ENCODE peak calls at places on chromosomes 2 and 18, in ten cellular contexts. K is neuronal stem cell; G is right cardiac atrium; X is CD8-positive, alpha-beta T cell; D is right lobe of liver; S is fibroblast of lung; Z is CD4-positive, alpha-beta T cell; I is aorta; U is ovary; V is heart right ventricle. R is an unnamed sample.

GRCh38 chr2:133836691-133837090 is 268.4 kb upstream of the NCKAP5 start:
- DNase-seq in Z (no peak), S (peak; percentile 58), X (no peak), K (no peak), V (no peak), D (no peak), G (no peak), U (no peak), I (no peak), R (no peak)

GRCh38 chr2:216349366-216349765 is 22.9 kb downstream of the MARCHF4 start:
- DNase-seq in G (no peak), Z (no peak), S (no peak), X (no peak), U (no peak), I (no peak), K (no peak), V (no peak), D (no peak), R (no peak)

GRCh38 chr2:177495945-177496344 is 103.4 kb downstream of the AGPS start:
- DNase-seq in S (no peak), U (no peak), Z (no peak), X (no peak), V (no peak), K (no peak), I (no peak), D (no peak), G (no peak), R (no peak)

GRCh38 chr2:128291844-128292598 is 26.6 kb downstream of the HS6ST1 start:
- DNase-seq in X (no peak), S (no peak), U (peak; percentile 20), V (no peak), I (peak; percentile 71), G (peak; percentile 43), K (no peak), D (peak; percentile 49), Z (no peak), R (no peak)

GRCh38 chr2:174596994-174597346 is 634 bp downstream of the WIPF1 start:
- DNase-seq in D (no peak), V (no peak), G (no peak), K (no peak), U (no peak), Z (no peak), S (no peak), X (no peak), I (no peak), R (no peak)

GRCh38 chr18:76882186-76882585 is 59.8 kb downstream of the ZNF236 start:
- DNase-seq in K (no peak), Z (no peak), V (no peak), S (no peak), U (no peak), I (no peak), X (no peak), G (no peak), D (no peak), R (no peak)

GRCh38 chr2:59333007-59333406 is 1091.9 kb upstream of the FANCL start:
- DNase-seq in X (no peak), S (no peak), Z (no peak), G (no peak), I (no peak), U (no peak), K (no peak), D (no peak), V (no peak), R (no peak)

GRCh38 chr2:199558156-199558555 is 100.4 kb upstream of the SATB2 start:
- DNase-seq in V (no peak), Z (no peak), X (no peak), D (no peak), G (no peak), S (no peak), U (no peak), I (no peak), K (no peak), R (no peak)

GRCh38 chr18:67669993-67670671 is 153.6 kb upstream of the DSEL start:
- DNase-seq in X (no peak), Z (no peak), S (peak; percentile 84), I (no peak), K (no peak), V (no peak), D (no peak), G (no peak), U (no peak), R (no peak)

GRCh38 chr18:23662309-23663263 is at the start of gene ANKRD29:
- DNase-seq in G (peak; percentile 89), D (no peak), U (peak; percentile 74), S (peak; percentile 50), I (peak; percentile 83), X (peak; percentile 41), K (peak; percentile 36), Z (peak; percentile 57), V (peak; percentile 62), R (no peak)

GRCh38 chr18:58264846-58265245 is 220.8 kb downstream of the NEDD4L start:
- DNase-seq in D (no peak), Z (no peak), V (no peak), I (no peak), U (no peak), X (no peak), S (no peak), G (no peak), K (no peak), R (no peak)

GRCh38 chr2:240512666-240513535 is 44.9 kb downstream of the ANKMY1 start:
- DNase-seq in K (no peak), X (no peak), I (peak; percentile 69), S (no peak), D (no peak), G (no peak), U (no peak), V (no peak), Z (no peak), R (no peak)

DNA sequence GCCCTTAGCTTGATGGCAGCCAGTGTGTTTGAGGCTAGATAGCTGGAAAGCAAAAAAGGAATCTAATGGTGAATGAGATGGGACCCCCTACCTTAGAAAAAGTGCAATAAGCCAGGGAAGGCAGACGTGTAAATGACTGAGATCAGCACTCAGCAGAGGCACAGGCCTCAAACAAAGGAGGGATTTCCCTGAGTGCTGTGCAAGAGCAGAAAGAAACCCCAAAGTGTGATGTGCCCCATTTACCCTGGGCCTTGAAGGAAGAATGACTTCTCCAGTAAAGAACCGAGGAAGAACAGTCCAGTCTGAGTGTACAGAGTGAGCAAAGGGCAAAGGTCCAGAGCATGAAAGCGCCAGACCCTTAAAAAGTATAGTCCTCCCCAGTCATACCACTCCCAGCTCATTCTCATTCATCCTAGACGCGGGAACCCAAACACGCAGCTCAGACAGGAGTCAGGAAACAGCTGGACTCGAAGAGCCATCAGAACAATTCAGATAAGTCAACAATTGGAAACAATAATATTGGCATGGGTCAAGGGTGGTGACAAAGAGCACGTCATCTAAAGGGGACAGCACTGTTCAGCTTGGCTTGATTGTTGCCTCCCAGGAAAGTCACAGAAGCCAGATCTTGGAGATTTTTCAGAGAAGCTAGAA is 121.7 kb downstream of the INO80D start:
- DNase-seq in K (no peak), G (no peak), X (no peak), D (no peak), U (no peak), Z (no peak), I (no peak), V (no peak), S (no peak), R (no peak)
- H3K27ac ChIP-seq in K (no peak overlapping the region), G (no peak overlapping the region), X (no peak overlapping the region), D (no peak overlapping the region), U (no peak overlapping the region), Z (no peak overlapping the region), I (no peak overlapping the region), V (no peak overlapping the region), S (no peak overlapping the region), R (no peak overlapping the region)

GRCh38 chr2:180359522-180360282 is 352.6 kb upstream of the CWC22 start:
- DNase-seq in Z (no peak), D (no peak), U (no peak), S (no peak), K (no peak), G (no peak), I (no peak), X (no peak), V (no peak), R (peak; percentile 78)
- H3K27ac ChIP-seq in Z (no peak overlapping the region), D (no peak overlapping the region), U (no peak overlapping the region), S (no peak overlapping the region), K (no peak overlapping the region), G (no peak overlapping the region), I (no peak overlapping the region), X (no peak overlapping the region), V (no peak overlapping the region), R (no peak overlapping the region)

GRCh38 chr2:160165996-160166395 is 34.1 kb downstream of the ITGB6 start:
- DNase-seq in G (no peak), I (no peak), Z (no peak), K (no peak), V (no peak), S (no peak), X (no peak), D (no peak), U (no peak), R (no peak)

GRCh38 chr2:160168878-160169277 is 31.2 kb downstream of the ITGB6 start:
- DNase-seq in U (no peak), V (no peak), Z (no peak), G (no peak), I (no peak), K (no peak), S (no peak), X (no peak), D (no peak), R (no peak)

GRCh38 chr2:160165095-160165494 is 35.0 kb downstream of the ITGB6 start:
- DNase-seq in Z (no peak), S (no peak), X (no peak), I (no peak), G (no peak), U (no peak), K (no peak), V (no peak), D (no peak), R (no peak)

GRCh38 chr2:160167089-160167488 is 33.0 kb downstream of the ITGB6 start:
- DNase-seq in D (no peak), X (no peak), Z (no peak), G (no peak), S (no peak), V (no peak), I (no peak), K (no peak), U (no peak), R (no peak)

DNA sequence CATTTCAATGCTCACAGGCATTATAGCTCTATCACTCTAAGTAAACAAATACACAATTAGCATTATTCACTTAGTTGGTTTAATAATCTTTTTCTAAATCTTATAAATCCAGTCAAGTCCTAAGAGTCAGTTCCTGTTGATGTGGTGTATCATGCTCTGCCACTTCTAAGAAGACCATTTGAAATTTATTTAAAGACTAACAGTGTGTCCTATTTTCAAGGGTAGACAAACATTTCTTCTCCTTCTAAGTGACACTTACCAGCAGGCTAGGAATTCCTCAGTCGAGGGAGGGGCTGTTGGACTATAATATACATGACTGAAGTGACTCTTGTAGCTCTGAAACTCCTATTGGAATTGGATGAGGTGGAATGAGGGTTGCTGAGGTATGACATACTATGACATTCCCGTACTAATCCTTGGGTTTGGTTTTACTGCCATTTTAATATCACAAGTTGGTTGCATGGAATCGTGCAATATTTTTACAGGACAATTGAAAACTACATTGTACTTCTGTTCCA is 30.6 kb downstream of the ITGB6 start:
- DNase-seq in Z (no peak), U (no peak), I (no peak), X (no peak), S (no peak), D (no peak), K (no peak), G (no peak), V (no peak), R (no peak)
- H3K27ac ChIP-seq in Z (no peak overlapping the region), U (no peak overlapping the region), I (no peak overlapping the region), X (no peak overlapping the region), S (no peak overlapping the region), D (no peak overlapping the region), K (no peak overlapping the region), G (no peak overlapping the region), V (no peak overlapping the region), R (no peak overlapping the region)

GRCh38 chr2:3586220-3586619 is 8.7 kb upstream of the COLEC11 start:
- DNase-seq in G (no peak), K (no peak), D (no peak), X (no peak), Z (no peak), V (no peak), U (peak; percentile 58), S (no peak), I (no peak), R (no peak)
- H3K27ac ChIP-seq in G (peak overlapping the region; percentile 85), K (no peak overlapping the region), D (peak overlapping the region; percentile 79), X (no peak overlapping the region), Z (no peak overlapping the region), V (peak overlapping the region; percentile 74), U (peak overlapping the region; percentile 71), S (peak overlapping the region; percentile 91), I (no peak overlapping the region), R (no peak overlapping the region)

R was measured in epithelial cell of prostate.